ENCODE peak calls at places on chromosomes 3 and 15, in six cellular contexts. M is endothelial cell of umbilical vein, O is breast epithelium, J is K562, Z is sigmoid colon, Y is esophagus muscularis mucosa. K is an unnamed sample. For H3K4me1, the result is how much of the 10 kb centered on the place peaks cover.

GRCh38 chr3:61848885-61849284 is 287.5 kb downstream of the PTPRG start:
- DNase-seq in Z (no peak), J (no peak), Y (no peak), M (peak), O (no peak), K (no peak)

GRCh38 chr3:11435420-11435819 is 163.2 kb downstream of the ATG7 start:
- DNase-seq in M (no peak), J (no peak), O (no peak), Y (no peak), Z (no peak), K (no peak)

GRCh38 chr15:57555270-57555669 is 36.4 kb upstream of the MYZAP start:
- DNase-seq in Y (no peak), O (no peak), J (no peak), Z (no peak), M (peak), K (no peak)

GRCh38 chr15:68733666-68734065 is 87.0 kb downstream of the ANP32A start:
- DNase-seq in O (no peak), J (no peak), Z (peak), Y (no peak), M (no peak), K (no peak)

GRCh38 chr15:68994149-68994548 is 20.3 kb upstream of the NOX5 start:
- DNase-seq in J (no peak), Z (no peak), O (no peak), Y (peak), M (no peak), K (peak)

GRCh38 chr15:66390670-66391069 is 4.0 kb downstream of the MAP2K1 start:
- DNase-seq in Y (no peak), Z (no peak), O (no peak), M (no peak), J (peak), K (no peak)

GRCh38 chr3:191236635-191237034 is 37.6 kb downstream of the OSTN start:
- DNase-seq in Y (no peak), O (no peak), M (peak), Z (no peak), J (no peak), K (no peak)

GRCh38 chr15:34753236-34753894 is 1.4 kb downstream of the GJD2 start:
- DNase-seq in Z (no peak), M (peak), J (peak), Y (no peak), O (no peak), K (no peak)

GRCh38 chr15:63492541-63493077 is 11.8 kb upstream of the USP3 start:
- DNase-seq in J (no peak), M (no peak), Z (no peak), O (no peak), Y (no peak), K (no peak)

GRCh38 chr15:84765675-84766074 is 17.3 kb downstream of the ZNF592 start:
- DNase-seq in J (no peak), M (no peak), Z (no peak), Y (no peak), O (no peak), K (no peak)

GRCh38 chr3:128864351-128864811 is 15.0 kb upstream of the ACAD9 start:
- DNase-seq in M (no peak), Y (no peak), J (no peak), O (no peak), Z (no peak), K (no peak)

GRCh38 chr3:93843981-93844380 is 129.7 kb downstream of the PROS1 start:
- DNase-seq in O (peak), M (peak), Y (no peak), Z (no peak), J (no peak), K (no peak)

GRCh38 chr3:36911990-36912804 is 32.7 kb downstream of the TRANK1 start:
- DNase-seq in O (no peak), J (peak), M (peak), Y (no peak), Z (no peak), K (no peak)

GRCh38 chr3:42025388-42026138 is 63.7 kb upstream of the ULK4 start:
- DNase-seq in J (peak), Z (peak), Y (peak), M (peak), O (peak), K (peak)

GRCh38 chr15:61916104-61916503 is 144.1 kb downstream of the VPS13C start:
- DNase-seq in O (no peak), Z (no peak), Y (no peak), J (no peak), M (no peak), K (no peak)

GRCh38 chr3:184688251-184688851 is 23.5 kb downstream of the MAGEF1 start:
- DNase-seq in Z (peak), O (no peak), M (no peak), Y (no peak), J (no peak), K (peak)

GRCh38 chr15:40639677-40640076 is 45.6 kb downstream of the KNL1 start:
- DNase-seq in O (no peak), J (no peak), Y (no peak), Z (no peak), M (no peak), K (no peak)

GRCh38 chr3:98901032-98901464 is 447 bp downstream of the DCBLD2 start:
- DNase-seq in M (peak), Y (no peak), J (peak), O (peak), Z (peak), K (peak)

GRCh38 chr15:52709172-52709979 is 30.2 kb upstream of the ATOSA start:
- DNase-seq in Y (no peak), O (peak), J (no peak), Z (no peak), M (no peak), K (no peak)

GRCh38 chr3:129857899-129858298 is 35.6 kb downstream of the TMCC1 start:
- DNase-seq in J (no peak), Y (no peak), M (no peak), Z (no peak), O (no peak), K (no peak)

GRCh38 chr15:22979069-22979698 is 984 bp downstream of the CYFIP1 start:
- DNase-seq in Z (peak), M (peak), Y (no peak), O (no peak), J (peak), K (peak)

GRCh38 chr3:12975748-12976522 is 97.3 kb downstream of the IQSEC1 start:
- DNase-seq in J (no peak), M (no peak), Y (no peak), Z (no peak), O (no peak), K (no peak)

GRCh38 chr15:67594793-67595192 is 52.3 kb downstream of the MAP2K5 start:
- DNase-seq in J (no peak), O (no peak), Z (no peak), Y (no peak), M (no peak), K (no peak)

GRCh38 chr3:67781218-67781617 is 126.8 kb upstream of the SUCLG2 start:
- DNase-seq in Y (no peak), M (no peak), Z (no peak), O (no peak), J (no peak), K (no peak)

GRCh38 chr3:138060792-138061191 is 50.8 kb downstream of the CLDN18 start:
- DNase-seq in Z (no peak), Y (no peak), J (no peak), M (no peak), O (no peak), K (no peak)

GRCh38 chr3:64319391-64319790 is 94.1 kb upstream of the PRICKLE2 start:
- DNase-seq in O (no peak), J (no peak), M (no peak), Z (no peak), Y (peak), K (no peak)

GRCh38 chr3:167350245-167350862 is 29.7 kb downstream of the ZBBX start:
- DNase-seq in M (peak), J (no peak), O (no peak), Z (no peak), Y (no peak), K (no peak)

GRCh38 chr3:32457971-32458471 is 44.6 kb downstream of the CMTM6 start:
- DNase-seq in Z (no peak), O (no peak), J (peak), Y (peak), M (peak), K (no peak)

GRCh38 chr15:41599061-41599460 is 40.0 kb downstream of the TYRO3 start:
- DNase-seq in J (no peak), M (no peak), Z (no peak), Y (no peak), O (no peak), K (no peak)

GRCh38 chr3:22225161-22225560 is 474.2 kb upstream of the ZNF385D start:
- DNase-seq in J (no peak), Y (no peak), M (no peak), O (no peak), Z (no peak), K (no peak)

GRCh38 chr3:12571986-12572385 is 15.1 kb downstream of the MKRN2 start:
- DNase-seq in Y (no peak), M (no peak), O (no peak), J (no peak), Z (no peak), K (no peak)

DNA sequence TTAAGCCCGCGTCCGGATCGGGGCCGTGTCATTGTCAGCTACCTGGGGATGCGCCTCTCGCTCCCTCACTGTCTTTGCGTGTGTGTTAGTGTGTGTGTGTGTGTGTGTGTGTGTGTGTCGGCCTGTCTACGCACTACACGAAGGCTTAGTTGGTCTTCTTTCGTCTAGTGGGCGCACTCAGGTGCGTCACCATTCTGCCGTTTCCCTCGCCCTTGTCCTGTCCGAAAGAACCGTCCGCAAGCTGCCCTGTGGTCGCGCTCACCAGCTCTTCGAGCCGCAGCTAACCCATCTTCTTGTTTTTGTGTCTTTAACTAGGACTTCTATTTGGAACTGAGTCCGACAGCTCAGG is 650 bp upstream of the PAQR9 start:
- DNase-seq in O (no peak), M (no peak), J (no peak), Y (no peak), Z (no peak), K (no peak)
- TF ChIP-seq POLR2AphosphoS5 in O (no peak), M (no peak), J (no peak), Y (no peak), Z (no peak), K (no peak)

GRCh38 chr15:94235041-94235440 is 3.7 kb downstream of the MCTP2 start:
- DNase-seq in J (no peak), Z (no peak), M (no peak), Y (no peak), O (no peak), K (no peak)
- H3K4me1 ChIP-seq in J (under half), Z (under half), M (under half), Y (under half), O (under half), K (under half)

DNA sequence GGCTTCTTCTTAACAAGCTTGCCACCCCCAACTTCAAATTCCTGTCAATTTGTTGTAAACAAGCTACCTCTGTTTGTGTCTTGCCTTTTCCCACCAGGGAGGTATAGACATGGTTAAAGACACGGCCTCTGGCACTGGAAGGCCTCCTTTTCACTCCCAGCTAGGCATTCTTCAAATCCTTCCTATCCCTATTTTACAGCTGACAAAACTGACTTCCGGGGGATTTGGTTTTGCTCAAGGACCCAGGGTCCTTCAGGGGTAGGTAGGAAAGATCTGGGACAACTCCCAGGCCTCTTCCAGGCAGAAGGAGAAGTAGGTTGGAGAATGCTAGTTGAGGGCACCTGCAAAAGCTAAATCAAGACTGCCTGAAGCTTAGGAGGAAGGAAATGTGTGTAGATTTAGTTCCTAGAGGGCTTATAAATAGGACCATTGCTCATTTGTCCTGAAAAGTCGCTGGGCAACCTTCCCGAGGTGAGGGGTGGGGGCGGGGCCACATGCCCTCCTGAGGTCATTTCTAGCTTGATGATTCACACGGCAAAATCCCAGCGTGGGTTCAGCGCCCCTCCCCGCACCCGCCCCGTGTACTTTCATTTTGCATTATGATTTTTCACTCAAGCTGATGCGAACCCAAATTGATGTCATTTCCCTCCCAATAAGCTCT is 365.5 kb downstream of the SHQ1 start:
- DNase-seq in J (peak), Z (peak), M (peak), Y (peak), O (peak), K (peak)
- TF ChIP-seq POLR2A in J (no peak), Z (no peak), M (no peak), Y (no peak), O (no peak), K (no peak)

GRCh38 chr3:27536451-27536850 is 52.3 kb upstream of the SLC4A7 start:
- DNase-seq in Y (no peak), J (no peak), M (no peak), O (no peak), Z (no peak), K (no peak)

GRCh38 chr3:27533718-27534578 is 49.8 kb upstream of the SLC4A7 start:
- DNase-seq in J (no peak), Z (peak), Y (peak), M (peak), O (peak), K (no peak)

GRCh38 chr3:27532931-27533607 is 48.9 kb upstream of the SLC4A7 start:
- DNase-seq in O (no peak), Z (no peak), M (peak), Y (no peak), J (no peak), K (no peak)

GRCh38 chr3:27532426-27532825 is 48.2 kb upstream of the SLC4A7 start:
- DNase-seq in J (no peak), Y (no peak), O (no peak), Z (no peak), M (no peak), K (no peak)

GRCh38 chr3:27535809-27536392 is 51.7 kb upstream of the SLC4A7 start:
- DNase-seq in Y (no peak), J (no peak), M (no peak), O (no peak), Z (no peak), K (no peak)
- TF ChIP-seq POLR2AphosphoS5 in Y (no peak), J (no peak), M (no peak), O (no peak), Z (no peak), K (no peak)

DNA sequence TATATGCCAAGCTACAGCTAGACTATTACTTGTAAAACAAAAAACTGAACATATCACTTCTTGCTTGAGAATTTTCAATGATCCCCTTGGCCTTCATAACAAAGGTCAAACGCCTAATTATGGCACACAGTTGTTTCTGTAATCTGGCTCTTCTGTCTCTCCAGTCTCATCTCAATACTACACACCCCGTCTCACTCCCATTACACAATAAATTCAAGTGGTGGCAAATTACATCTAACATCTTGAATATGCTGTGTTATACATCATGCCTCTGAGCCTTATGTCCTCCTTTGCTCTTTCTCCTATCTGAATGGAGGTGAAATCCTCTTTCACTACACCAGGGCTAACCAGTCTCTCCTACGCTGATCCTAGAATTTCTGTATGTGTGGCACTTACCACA is 140.4 kb downstream of the TBL1XR1 start:
- DNase-seq in Y (no peak), M (no peak), O (no peak), Z (no peak), J (no peak), K (no peak)
- H3K4me1 ChIP-seq in Y (under half), M (under half), O (under half), Z (under half), J (under half), K (under half)

GRCh38 chr3:14412831-14413380 is 10.5 kb downstream of the SLC6A6 start:
- DNase-seq in M (no peak), O (no peak), J (no peak), Y (no peak), Z (no peak), K (no peak)

GRCh38 chr3:14411988-14412387 is 9.6 kb downstream of the SLC6A6 start:
- DNase-seq in J (no peak), Z (no peak), M (no peak), O (no peak), Y (no peak), K (no peak)

GRCh38 chr3:14410106-14410500 is 7.7 kb downstream of the SLC6A6 start:
- DNase-seq in O (no peak), Y (no peak), J (peak), Z (no peak), M (no peak), K (no peak)

GRCh38 chr3:14411166-14411526 is 8.7 kb downstream of the SLC6A6 start:
- DNase-seq in M (no peak), Y (no peak), J (no peak), O (no peak), Z (no peak), K (no peak)

DNA sequence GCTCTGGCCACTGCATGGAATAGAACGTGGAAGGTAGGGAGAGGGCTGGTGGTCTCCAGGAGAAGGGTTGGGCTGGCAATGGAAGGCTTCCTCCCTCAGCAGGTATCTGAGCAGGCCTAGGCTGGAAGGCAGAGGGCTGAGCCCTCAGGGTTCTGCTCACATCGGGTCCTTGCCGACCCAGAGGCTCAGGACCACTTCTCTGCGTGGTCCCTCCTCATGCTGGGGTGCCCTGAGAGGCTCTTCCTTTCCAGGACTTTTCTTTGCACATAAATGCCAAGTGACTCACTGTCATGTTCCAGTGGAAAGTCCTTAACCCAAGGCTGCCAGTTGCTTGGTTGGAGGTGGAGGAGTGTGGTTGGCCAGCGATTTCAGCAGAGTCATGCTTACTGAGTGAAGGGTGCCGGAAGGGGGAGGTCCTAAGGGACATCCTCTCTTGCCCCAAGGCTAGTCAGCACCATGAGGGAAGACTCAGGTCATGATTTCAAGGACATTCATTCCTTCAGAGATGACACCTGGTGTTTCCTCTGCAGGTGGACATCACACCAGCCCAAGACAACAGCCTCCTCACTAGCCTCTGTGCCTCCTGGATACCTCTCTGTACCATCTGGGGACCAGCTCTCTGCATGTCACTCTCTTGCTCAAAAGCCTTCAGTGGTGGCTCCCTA is 8.2 kb downstream of the SLC6A6 start:
- DNase-seq in O (no peak), J (peak), Y (no peak), Z (no peak), M (peak), K (no peak)
- TF ChIP-seq POLR2A in O (no peak), J (peak), Y (no peak), Z (no peak), M (no peak), K (no peak)

DNA sequence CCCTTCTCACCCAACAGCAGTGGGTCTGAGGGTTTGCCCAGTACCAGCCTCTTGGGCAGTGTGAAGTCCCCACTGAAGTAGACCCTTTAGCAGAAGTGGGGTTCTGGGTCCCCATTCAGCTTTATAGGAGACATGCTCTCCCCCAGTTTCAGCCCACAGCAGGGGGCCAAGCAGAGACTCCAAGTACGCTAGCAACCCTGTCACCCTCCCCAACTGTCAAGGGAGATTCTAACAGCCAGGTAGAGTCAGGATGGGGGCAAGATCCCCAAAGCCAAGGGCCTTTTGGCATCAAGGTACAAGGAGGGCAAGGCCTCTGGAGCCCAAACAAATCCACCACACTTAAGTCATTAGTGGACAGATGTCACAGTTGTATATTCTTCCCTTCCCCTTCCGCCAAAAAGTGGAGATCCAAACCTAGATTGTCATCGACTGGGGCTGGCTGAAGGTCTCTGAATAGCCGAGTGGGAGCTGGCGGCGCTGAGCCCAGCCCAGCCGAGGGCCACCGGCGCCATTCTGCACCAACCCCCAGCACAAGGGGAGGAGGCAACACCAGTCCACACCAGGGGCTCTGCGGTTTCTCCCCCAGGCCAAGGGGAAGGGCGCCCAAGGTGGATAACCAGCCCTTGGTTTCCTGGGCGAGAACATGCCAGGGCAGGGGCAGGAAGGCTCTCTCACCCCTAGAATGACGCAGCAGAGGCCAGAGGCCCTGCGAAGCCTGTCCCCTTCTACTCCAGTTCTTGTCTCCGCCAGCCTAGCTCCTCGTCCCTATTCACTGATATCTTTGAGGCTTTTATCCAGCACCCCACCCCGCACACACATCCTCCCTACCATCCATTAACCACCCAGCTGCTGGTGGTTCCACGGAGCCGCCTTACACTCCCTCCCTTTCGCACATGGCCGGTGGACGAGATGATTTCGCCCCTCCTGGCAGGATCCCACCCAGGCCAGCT is 1.5 kb downstream of the RBPMS2 start:
- DNase-seq in Y (no peak), J (no peak), Z (peak), M (no peak), O (no peak), K (no peak)
- TF ChIP-seq POLR2AphosphoS5 in Y (peak), J (no peak), Z (peak), M (no peak), O (no peak), K (no peak)